ENCODE peak calls at places on chromosomes 4 and X, in eight cellular contexts. One of them, this sample, is unnamed.

GRCh38 chrX:31590581-31591113 is 518.8 kb upstream of the FTHL17 start:
- DNase-seq in breast epithelium: no peak
- DNase-seq in GM12878: no peak
- DNase-seq in upper lobe of left lung: no peak
- DNase-seq in ovary: no peak
- DNase-seq in adrenal gland: no peak
- DNase-seq in thyroid gland: no peak
- DNase-seq in endothelial cell of umbilical vein: peak
- DNase-seq in this sample: no peak

GRCh38 chr4:29311231-29311630 is 1408.9 kb upstream of the PCDH7 start:
- DNase-seq in adrenal gland: no peak
- DNase-seq in endothelial cell of umbilical vein: peak
- DNase-seq in ovary: no peak
- DNase-seq in upper lobe of left lung: no peak
- DNase-seq in GM12878: no peak
- DNase-seq in breast epithelium: no peak
- DNase-seq in thyroid gland: no peak
- DNase-seq in this sample: no peak

GRCh38 chr4:29853843-29854242 is 866.3 kb upstream of the PCDH7 start:
- DNase-seq in endothelial cell of umbilical vein: no peak
- DNase-seq in adrenal gland: no peak
- DNase-seq in ovary: no peak
- DNase-seq in thyroid gland: no peak
- DNase-seq in upper lobe of left lung: no peak
- DNase-seq in breast epithelium: no peak
- DNase-seq in GM12878: no peak
- DNase-seq in this sample: no peak

GRCh38 chr4:55794053-55794452 is 25.5 kb upstream of the EXOC1L start:
- DNase-seq in ovary: no peak
- DNase-seq in GM12878: no peak
- DNase-seq in upper lobe of left lung: no peak
- DNase-seq in endothelial cell of umbilical vein: no peak
- DNase-seq in adrenal gland: no peak
- DNase-seq in thyroid gland: no peak
- DNase-seq in breast epithelium: no peak
- DNase-seq in this sample: no peak

GRCh38 chrX:153455571-153455970 is 9.7 kb upstream of the TREX2 start:
- DNase-seq in ovary: no peak
- DNase-seq in adrenal gland: no peak
- DNase-seq in upper lobe of left lung: no peak
- DNase-seq in endothelial cell of umbilical vein: no peak
- DNase-seq in thyroid gland: no peak
- DNase-seq in breast epithelium: no peak
- DNase-seq in GM12878: no peak
- DNase-seq in this sample: peak

GRCh38 chrX:22634081-22634480 is 361.4 kb downstream of the CBLL2 start:
- DNase-seq in adrenal gland: no peak
- DNase-seq in breast epithelium: no peak
- DNase-seq in upper lobe of left lung: no peak
- DNase-seq in ovary: no peak
- DNase-seq in GM12878: no peak
- DNase-seq in thyroid gland: no peak
- DNase-seq in endothelial cell of umbilical vein: no peak
- DNase-seq in this sample: no peak

GRCh38 chrX:13287816-13288215 is 32.0 kb downstream of the ATXN3L start:
- DNase-seq in breast epithelium: no peak
- DNase-seq in endothelial cell of umbilical vein: peak
- DNase-seq in GM12878: no peak
- DNase-seq in upper lobe of left lung: no peak
- DNase-seq in adrenal gland: no peak
- DNase-seq in thyroid gland: no peak
- DNase-seq in ovary: no peak
- DNase-seq in this sample: no peak

GRCh38 chr4:3471886-3472285 is 8.8 kb downstream of the DOK7 start:
- DNase-seq in thyroid gland: no peak
- DNase-seq in GM12878: no peak
- DNase-seq in upper lobe of left lung: no peak
- DNase-seq in adrenal gland: no peak
- DNase-seq in ovary: no peak
- DNase-seq in breast epithelium: no peak
- DNase-seq in endothelial cell of umbilical vein: no peak
- DNase-seq in this sample: no peak

GRCh38 chr4:168475745-168476144 is 4.5 kb downstream of the DDX60L start:
- DNase-seq in thyroid gland: peak
- DNase-seq in breast epithelium: no peak
- DNase-seq in endothelial cell of umbilical vein: no peak
- DNase-seq in GM12878: no peak
- DNase-seq in ovary: no peak
- DNase-seq in upper lobe of left lung: no peak
- DNase-seq in adrenal gland: no peak
- DNase-seq in this sample: no peak

GRCh38 chrX:149032449-149032848 is 472.7 kb downstream of the IDS start:
- DNase-seq in breast epithelium: no peak
- DNase-seq in adrenal gland: no peak
- DNase-seq in GM12878: no peak
- DNase-seq in thyroid gland: no peak
- DNase-seq in upper lobe of left lung: no peak
- DNase-seq in ovary: no peak
- DNase-seq in endothelial cell of umbilical vein: no peak
- DNase-seq in this sample: no peak

GRCh38 chrX:37075892-37076595 is 67.9 kb downstream of the FAM47C start:
- DNase-seq in thyroid gland: no peak
- DNase-seq in ovary: no peak
- DNase-seq in adrenal gland: no peak
- DNase-seq in upper lobe of left lung: no peak
- DNase-seq in GM12878: no peak
- DNase-seq in breast epithelium: no peak
- DNase-seq in endothelial cell of umbilical vein: no peak
- DNase-seq in this sample: no peak

GRCh38 chr4:119726505-119726904 is 97.9 kb upstream of the PDE5A start:
- DNase-seq in breast epithelium: no peak
- DNase-seq in endothelial cell of umbilical vein: no peak
- DNase-seq in thyroid gland: no peak
- DNase-seq in adrenal gland: no peak
- DNase-seq in GM12878: no peak
- DNase-seq in ovary: no peak
- DNase-seq in upper lobe of left lung: no peak
- DNase-seq in this sample: no peak

GRCh38 chr4:141524116-141524515 is 112.3 kb upstream of the IL15 start:
- DNase-seq in upper lobe of left lung: no peak
- DNase-seq in adrenal gland: no peak
- DNase-seq in GM12878: no peak
- DNase-seq in thyroid gland: no peak
- DNase-seq in endothelial cell of umbilical vein: no peak
- DNase-seq in ovary: no peak
- DNase-seq in breast epithelium: no peak
- DNase-seq in this sample: no peak

GRCh38 chr4:3358660-3359059 is 65.8 kb downstream of the RGS12 start:
- DNase-seq in upper lobe of left lung: no peak
- DNase-seq in GM12878: no peak
- DNase-seq in breast epithelium: no peak
- DNase-seq in adrenal gland: no peak
- DNase-seq in ovary: no peak
- DNase-seq in endothelial cell of umbilical vein: no peak
- DNase-seq in thyroid gland: no peak
- DNase-seq in this sample: no peak

GRCh38 chr4:65600656-65601055 is 69.6 kb downstream of the EPHA5 start:
- DNase-seq in ovary: no peak
- DNase-seq in endothelial cell of umbilical vein: no peak
- DNase-seq in breast epithelium: no peak
- DNase-seq in GM12878: no peak
- DNase-seq in upper lobe of left lung: no peak
- DNase-seq in thyroid gland: no peak
- DNase-seq in adrenal gland: no peak
- DNase-seq in this sample: no peak

GRCh38 chrX:154487518-154488290 is 1.3 kb upstream of the UBL4A start:
- DNase-seq in thyroid gland: no peak
- DNase-seq in endothelial cell of umbilical vein: no peak
- DNase-seq in breast epithelium: no peak
- DNase-seq in ovary: peak
- DNase-seq in adrenal gland: no peak
- DNase-seq in GM12878: no peak
- DNase-seq in upper lobe of left lung: no peak
- DNase-seq in this sample: no peak

GRCh38 chr4:165569031-165569430 is 190.2 kb downstream of the CPE start:
- DNase-seq in breast epithelium: no peak
- DNase-seq in GM12878: no peak
- DNase-seq in endothelial cell of umbilical vein: no peak
- DNase-seq in upper lobe of left lung: no peak
- DNase-seq in thyroid gland: no peak
- DNase-seq in adrenal gland: no peak
- DNase-seq in ovary: no peak
- DNase-seq in this sample: no peak

GRCh38 chr4:130359537-130359936 is 1263.6 kb downstream of the C4orf33 start:
- DNase-seq in thyroid gland: no peak
- DNase-seq in breast epithelium: no peak
- DNase-seq in ovary: no peak
- DNase-seq in upper lobe of left lung: no peak
- DNase-seq in endothelial cell of umbilical vein: peak
- DNase-seq in adrenal gland: no peak
- DNase-seq in GM12878: no peak
- DNase-seq in this sample: no peak

GRCh38 chrX:45824471-45824870 is 623.8 kb upstream of the DIPK2B start:
- DNase-seq in adrenal gland: peak
- DNase-seq in upper lobe of left lung: no peak
- DNase-seq in breast epithelium: no peak
- DNase-seq in thyroid gland: peak
- DNase-seq in GM12878: no peak
- DNase-seq in endothelial cell of umbilical vein: peak
- DNase-seq in ovary: no peak
- DNase-seq in this sample: no peak

GRCh38 chr4:140102406-140102805 is 51.6 kb downstream of the MAML3 start:
- DNase-seq in adrenal gland: no peak
- DNase-seq in endothelial cell of umbilical vein: no peak
- DNase-seq in ovary: no peak
- DNase-seq in thyroid gland: no peak
- DNase-seq in GM12878: no peak
- DNase-seq in upper lobe of left lung: no peak
- DNase-seq in breast epithelium: no peak
- DNase-seq in this sample: no peak

GRCh38 chr4:143084566-143084965 is 100.2 kb upstream of the USP38 start:
- DNase-seq in adrenal gland: no peak
- DNase-seq in GM12878: no peak
- DNase-seq in endothelial cell of umbilical vein: no peak
- DNase-seq in breast epithelium: no peak
- DNase-seq in ovary: no peak
- DNase-seq in upper lobe of left lung: no peak
- DNase-seq in thyroid gland: no peak
- DNase-seq in this sample: no peak

GRCh38 chr4:185721190-185721948 is 90.6 kb downstream of the SORBS2 start:
- DNase-seq in thyroid gland: peak
- DNase-seq in ovary: no peak
- DNase-seq in adrenal gland: no peak
- DNase-seq in GM12878: no peak
- DNase-seq in endothelial cell of umbilical vein: no peak
- DNase-seq in upper lobe of left lung: no peak
- DNase-seq in breast epithelium: no peak
- DNase-seq in this sample: no peak

GRCh38 chr4:142474398-142475087 is 371.6 kb downstream of the INPP4B start:
- DNase-seq in GM12878: no peak
- DNase-seq in ovary: no peak
- DNase-seq in upper lobe of left lung: no peak
- DNase-seq in breast epithelium: peak
- DNase-seq in endothelial cell of umbilical vein: no peak
- DNase-seq in adrenal gland: no peak
- DNase-seq in thyroid gland: peak
- DNase-seq in this sample: no peak

GRCh38 chrX:30196322-30196721 is 19.0 kb upstream of the MAGEB2 start:
- DNase-seq in GM12878: no peak
- DNase-seq in breast epithelium: no peak
- DNase-seq in upper lobe of left lung: no peak
- DNase-seq in endothelial cell of umbilical vein: peak
- DNase-seq in ovary: no peak
- DNase-seq in thyroid gland: no peak
- DNase-seq in adrenal gland: no peak
- DNase-seq in this sample: no peak
- TF ChIP-seq CTCF in GM12878: peak
- TF ChIP-seq CTCF in breast epithelium: no peak
- TF ChIP-seq CTCF in upper lobe of left lung: no peak
- TF ChIP-seq CTCF in endothelial cell of umbilical vein: no peak
- TF ChIP-seq CTCF in ovary: no peak
- TF ChIP-seq CTCF in thyroid gland: no peak
- TF ChIP-seq CTCF in adrenal gland: no peak
- TF ChIP-seq CTCF in this sample: no peak

GRCh38 chrX:40155617-40156471 is 58.1 kb upstream of the BCOR start:
- DNase-seq in GM12878: no peak
- DNase-seq in breast epithelium: no peak
- DNase-seq in upper lobe of left lung: no peak
- DNase-seq in adrenal gland: no peak
- DNase-seq in thyroid gland: no peak
- DNase-seq in endothelial cell of umbilical vein: no peak
- DNase-seq in ovary: peak
- DNase-seq in this sample: no peak
- TF ChIP-seq POLR2A in GM12878: no peak
- TF ChIP-seq POLR2A in breast epithelium: no peak
- TF ChIP-seq POLR2A in upper lobe of left lung: no peak
- TF ChIP-seq POLR2A in adrenal gland: no peak
- TF ChIP-seq POLR2A in thyroid gland: no peak
- TF ChIP-seq POLR2A in endothelial cell of umbilical vein: no peak
- TF ChIP-seq POLR2A in ovary: no peak
- TF ChIP-seq POLR2A in this sample: no peak

GRCh38 chr4:110165382-110166285 is 32.8 kb downstream of the ELOVL6 start:
- DNase-seq in endothelial cell of umbilical vein: peak
- DNase-seq in ovary: no peak
- DNase-seq in thyroid gland: no peak
- DNase-seq in adrenal gland: no peak
- DNase-seq in breast epithelium: no peak
- DNase-seq in GM12878: no peak
- DNase-seq in upper lobe of left lung: no peak
- DNase-seq in this sample: no peak
- H3K27ac ChIP-seq in endothelial cell of umbilical vein: peak
- H3K27ac ChIP-seq in ovary: no peak
- H3K27ac ChIP-seq in thyroid gland: no peak
- H3K27ac ChIP-seq in adrenal gland: peak
- H3K27ac ChIP-seq in breast epithelium: no peak
- H3K27ac ChIP-seq in GM12878: no peak
- H3K27ac ChIP-seq in upper lobe of left lung: no peak
- H3K27ac ChIP-seq in this sample: no peak

GRCh38 chrX:9515973-9516538 is 51.2 kb downstream of the TBL1X start:
- DNase-seq in adrenal gland: no peak
- DNase-seq in upper lobe of left lung: no peak
- DNase-seq in endothelial cell of umbilical vein: no peak
- DNase-seq in ovary: no peak
- DNase-seq in GM12878: no peak
- DNase-seq in thyroid gland: no peak
- DNase-seq in breast epithelium: no peak
- DNase-seq in this sample: no peak

GRCh38 chrX:9517062-9517461 is 52.2 kb downstream of the TBL1X start:
- DNase-seq in thyroid gland: no peak
- DNase-seq in ovary: no peak
- DNase-seq in breast epithelium: no peak
- DNase-seq in adrenal gland: no peak
- DNase-seq in endothelial cell of umbilical vein: no peak
- DNase-seq in GM12878: no peak
- DNase-seq in upper lobe of left lung: no peak
- DNase-seq in this sample: no peak

GRCh38 chrX:9515464-9515863 is 50.6 kb downstream of the TBL1X start:
- DNase-seq in breast epithelium: no peak
- DNase-seq in ovary: no peak
- DNase-seq in GM12878: no peak
- DNase-seq in endothelial cell of umbilical vein: no peak
- DNase-seq in adrenal gland: no peak
- DNase-seq in upper lobe of left lung: no peak
- DNase-seq in thyroid gland: no peak
- DNase-seq in this sample: no peak

GRCh38 chrX:9518896-9519295 is 54.0 kb downstream of the TBL1X start:
- DNase-seq in adrenal gland: no peak
- DNase-seq in ovary: no peak
- DNase-seq in endothelial cell of umbilical vein: no peak
- DNase-seq in GM12878: no peak
- DNase-seq in breast epithelium: no peak
- DNase-seq in thyroid gland: no peak
- DNase-seq in upper lobe of left lung: no peak
- DNase-seq in this sample: no peak

GRCh38 chrX:9516635-9517034 is 51.8 kb downstream of the TBL1X start:
- DNase-seq in breast epithelium: no peak
- DNase-seq in GM12878: no peak
- DNase-seq in thyroid gland: no peak
- DNase-seq in endothelial cell of umbilical vein: no peak
- DNase-seq in ovary: no peak
- DNase-seq in upper lobe of left lung: no peak
- DNase-seq in adrenal gland: no peak
- DNase-seq in this sample: no peak
- TF ChIP-seq CTCF in breast epithelium: no peak
- TF ChIP-seq CTCF in GM12878: no peak
- TF ChIP-seq CTCF in thyroid gland: no peak
- TF ChIP-seq CTCF in endothelial cell of umbilical vein: no peak
- TF ChIP-seq CTCF in ovary: no peak
- TF ChIP-seq CTCF in upper lobe of left lung: no peak
- TF ChIP-seq CTCF in adrenal gland: no peak
- TF ChIP-seq CTCF in this sample: no peak